ENCODE peak calls at places on chromosomes 2 and 18, in ten cellular contexts. A is body of pancreas, X is cardiac muscle cell, B is HCT116, Y is AG04449, D is tibial nerve, M is AG10803, S is type B pancreatic cell, E is Calu3, R is glutamatergic neuron. J is an unnamed sample.

GRCh38 chr2:28664120-28664842 is 87.3 kb upstream of the PPP1CB start:
- DNase-seq in A (peak; percentile 75), X (peak; percentile 78), B (no peak), Y (no peak), D (no peak), M (no peak), S (no peak), E (no peak), R (no peak), J (no peak)

GRCh38 chr2:178512491-178512890 is 32.2 kb downstream of the PLEKHA3 start:
- DNase-seq in A (no peak), X (no peak), B (no peak), Y (no peak), D (no peak), M (peak; percentile 32), S (no peak), E (no peak), R (no peak), J (no peak)

GRCh38 chr18:12906773-12907172 is 22.7 kb upstream of the PTPN2 start:
- DNase-seq in A (no peak), X (no peak), B (no peak), Y (no peak), D (no peak), M (no peak), S (no peak), E (no peak), R (no peak), J (no peak)

GRCh38 chr18:61893971-61894750 is 1.4 kb upstream of the RNF152 start:
- DNase-seq in A (peak; percentile 82), X (peak; percentile 68), B (peak; percentile 18), Y (no peak), D (peak; percentile 64), M (peak; percentile 77), S (peak; percentile 83), E (peak; percentile 81), R (peak; percentile 65), J (peak; percentile 93)

GRCh38 chr18:63454497-63454896 is 22.3 kb upstream of the SERPINB5 start:
- DNase-seq in A (no peak), X (no peak), B (no peak), Y (no peak), D (no peak), M (peak; percentile 12), S (no peak), E (peak; percentile 44), R (no peak), J (no peak)

GRCh38 chr18:59909289-59910036 is 9.7 kb downstream of the PMAIP1 start:
- DNase-seq in A (no peak), X (no peak), B (no peak), Y (no peak), D (no peak), M (no peak), S (no peak), E (no peak), R (no peak), J (no peak)

GRCh38 chr2:172324198-172324597 is 103.2 kb upstream of the ITGA6 start:
- DNase-seq in A (no peak), X (no peak), B (no peak), Y (no peak), D (no peak), M (no peak), S (no peak), E (no peak), R (no peak), J (no peak)

GRCh38 chr2:236777408-236777807 is 207.8 kb downstream of the ACKR3 start:
- DNase-seq in A (no peak), X (no peak), B (no peak), Y (no peak), D (no peak), M (no peak), S (no peak), E (no peak), R (no peak), J (no peak)

GRCh38 chr2:151947524-151948165 is 119.4 kb upstream of the ARL5A start:
- DNase-seq in A (peak; percentile 38), X (peak; percentile 13), B (no peak), Y (no peak), D (no peak), M (no peak), S (no peak), E (no peak), R (no peak), J (peak; percentile 52)

GRCh38 chr2:25380586-25381360 is 39.0 kb upstream of the DNMT3A start:
- DNase-seq in A (no peak), X (no peak), B (no peak), Y (no peak), D (no peak), M (peak; percentile 24), S (no peak), E (no peak), R (no peak), J (no peak)

GRCh38 chr18:32301976-32302743 is 112.3 kb downstream of the MEP1B start:
- DNase-seq in A (no peak), X (peak; percentile 81), B (no peak), Y (no peak), D (no peak), M (peak; percentile 76), S (no peak), E (peak; percentile 40), R (no peak), J (no peak)

GRCh38 chr18:40612356-40612755 is 1342.7 kb upstream of the PIK3C3 start:
- DNase-seq in A (no peak), X (no peak), B (no peak), Y (no peak), D (no peak), M (no peak), S (no peak), E (no peak), R (no peak), J (no peak)

GRCh38 chr2:54665436-54665856 is 58.0 kb upstream of the EML6 start:
- DNase-seq in A (peak; percentile 52), X (peak; percentile 69), B (peak; percentile 32), Y (no peak), D (no peak), M (peak; percentile 29), S (no peak), E (peak; percentile 40), R (peak; percentile 51), J (peak; percentile 90)

GRCh38 chr2:196431076-196431475 is 208.4 kb upstream of the CCDC150 start:
- DNase-seq in A (no peak), X (peak; percentile 62), B (no peak), Y (no peak), D (no peak), M (no peak), S (no peak), E (no peak), R (no peak), J (no peak)

DNA sequence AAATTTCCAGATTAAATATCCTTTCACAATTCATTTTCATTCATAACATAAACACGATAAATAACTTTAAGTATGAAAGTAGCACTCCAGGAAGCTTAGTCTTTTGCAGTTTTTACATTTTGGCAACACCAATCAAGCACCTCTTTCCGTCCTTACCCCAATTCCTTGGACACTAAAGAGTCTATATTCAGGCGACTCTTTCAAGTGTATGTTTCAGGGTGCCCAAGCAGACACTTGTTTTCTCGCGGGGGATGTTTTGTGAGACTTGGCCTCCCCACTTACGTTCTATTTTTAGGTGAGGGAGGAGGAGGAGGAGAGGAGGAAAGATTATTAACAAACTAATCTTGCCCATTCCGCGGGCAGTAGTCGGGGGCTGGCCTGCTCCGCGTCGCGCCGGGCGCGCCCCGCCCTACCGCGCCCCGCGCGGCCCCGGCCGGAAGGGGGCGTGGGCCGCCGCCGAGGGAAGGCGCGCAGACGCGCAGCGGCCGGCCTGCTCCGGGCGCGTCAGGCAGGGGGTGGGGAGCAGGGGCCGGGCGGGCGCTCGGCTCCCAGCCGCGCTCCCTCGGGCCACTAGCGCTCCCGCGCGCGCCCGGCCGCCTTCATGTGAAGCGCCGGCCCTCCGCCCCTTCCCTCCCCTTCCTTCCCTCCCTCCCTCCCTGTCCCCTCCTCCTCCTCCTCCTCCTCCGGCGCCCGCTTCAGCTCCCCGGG is at the start of gene ITPRID2:
- DNase-seq in A (peak; percentile 91), X (peak; percentile 96), B (peak; percentile 74), Y (no peak), D (peak; percentile 74), M (peak; percentile 86), S (no peak), E (peak; percentile 92), R (peak; percentile 86), J (peak; percentile 90)
- TF ChIP-seq CTCF in A (no peak), X (no peak), B (no peak), Y (no peak), D (no peak), M (no peak), S (no peak), E (peak; percentile 28), R (peak; percentile 9), J (peak; percentile 42)

GRCh38 chr2:32212293-32212692 is 46.6 kb downstream of the SLC30A6 start:
- DNase-seq in A (no peak), X (no peak), B (no peak), Y (no peak), D (no peak), M (no peak), S (no peak), E (no peak), R (no peak), J (no peak)
- TF ChIP-seq CTCF in A (no peak), X (no peak), B (no peak), Y (no peak), D (no peak), M (no peak), S (no peak), E (no peak), R (no peak), J (no peak)

DNA sequence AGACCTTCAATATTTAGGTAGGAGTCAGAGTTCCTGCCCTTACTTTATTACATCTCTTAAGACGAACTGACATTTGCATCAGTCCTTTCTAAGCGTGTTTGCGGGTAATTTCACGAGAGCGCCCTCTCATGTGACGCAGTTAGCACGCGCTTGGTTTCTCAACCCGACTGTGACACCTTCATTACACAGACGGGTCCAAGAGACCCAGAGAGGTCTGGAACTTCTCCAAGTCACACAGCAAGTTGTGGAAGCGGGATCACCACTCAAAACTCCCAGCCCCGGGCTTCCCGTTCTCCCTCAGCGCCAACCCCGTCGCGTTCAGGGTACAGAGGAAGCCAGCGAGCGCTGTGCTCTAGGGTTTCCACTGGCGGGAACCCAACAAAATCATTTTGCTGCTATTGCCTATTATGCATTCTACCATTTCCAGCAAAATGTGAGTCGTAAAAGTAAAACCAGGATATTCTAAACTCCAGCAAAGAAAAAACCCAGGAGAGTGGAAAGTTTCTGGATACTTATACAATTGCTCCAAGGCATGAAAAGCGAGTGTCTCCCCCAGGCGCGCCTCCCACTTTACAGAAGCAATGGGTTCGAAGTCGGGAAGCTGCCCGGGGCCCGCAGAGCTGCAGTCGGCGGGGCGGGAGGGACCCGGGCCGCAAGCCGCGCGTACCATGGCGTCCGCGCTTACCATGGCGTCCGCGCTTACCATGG is 583 bp downstream of the ENOSF1 start:
- DNase-seq in A (peak; percentile 77), X (peak; percentile 95), B (peak; percentile 57), Y (peak; percentile 46), D (peak; percentile 61), M (peak; percentile 90), S (peak; percentile 66), E (peak; percentile 58), R (peak; percentile 36), J (peak; percentile 66)
- TF ChIP-seq CTCF in A (no peak), X (no peak), B (no peak), Y (no peak), D (no peak), M (peak; percentile 13), S (no peak), E (no peak), R (no peak), J (no peak)

DNA sequence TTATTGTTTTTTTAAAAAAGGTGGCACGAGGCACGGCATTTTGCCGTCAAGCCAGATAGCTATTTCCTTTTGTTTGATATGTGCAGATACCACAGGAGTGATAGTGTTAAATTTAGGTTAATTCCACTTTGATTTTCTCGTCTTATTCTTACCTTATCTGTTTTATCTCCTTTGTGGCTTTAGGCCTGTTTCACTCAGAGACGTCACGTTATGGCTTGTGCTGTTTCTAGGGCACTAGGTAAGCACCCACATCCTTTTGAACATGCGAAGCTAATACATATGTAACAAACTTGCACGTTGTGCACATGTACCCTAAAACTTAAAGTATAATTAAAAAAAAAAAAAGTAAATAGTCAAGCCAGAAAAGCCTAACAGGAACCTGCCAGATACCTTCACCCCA is 57.8 kb downstream of the C18orf63 start:
- DNase-seq in A (no peak), X (no peak), B (no peak), Y (no peak), D (no peak), M (no peak), S (no peak), E (no peak), R (no peak), J (no peak)
- TF ChIP-seq CTCF in A (no peak), X (no peak), B (no peak), Y (no peak), D (no peak), M (no peak), S (no peak), E (no peak), R (no peak), J (no peak)

J was measured in endodermal cell.